ENCODE peak calls at places on chromosomes 11 and 22, in six cellular contexts. M is A549, V is neural progenitor cell, Q is BJ, Y is HFF-Myc, G is PC-3. C is an unnamed sample.
A peak's percentile ranks its signal among the peaks of the same experiment; 100 is the strongest.

GRCh38 chr22:47042116-47042825 is 279.8 kb downstream of the TBC1D22A start:
- DNase-seq in V (no peak), M (no peak), Q (no peak), G (no peak), Y (no peak), C (no peak)

GRCh38 chr22:46146329-46146728 is 4.0 kb upstream of the PPARA start:
- DNase-seq in M (no peak), V (no peak), G (no peak), Y (no peak), Q (no peak), C (no peak)

GRCh38 chr11:27971256-27971655 is 136.7 kb downstream of the KIF18A start:
- DNase-seq in Q (no peak), G (no peak), V (no peak), Y (no peak), M (no peak), C (no peak)

GRCh38 chr11:68149417-68149816 is 28.2 kb upstream of the CHKA start:
- DNase-seq in V (no peak), G (no peak), M (no peak), Y (no peak), Q (no peak), C (no peak)

GRCh38 chr22:17822087-17822486 is 47.8 kb upstream of the BID start:
- DNase-seq in G (no peak), Y (no peak), V (no peak), Q (no peak), M (no peak), C (no peak)

GRCh38 chr11:64888761-64889511 is 10.5 kb upstream of the EHD1 start:
- DNase-seq in Q (no peak), V (no peak), Y (no peak), M (peak; percentile 94), G (peak; percentile 34), C (no peak)

GRCh38 chr11:48055292-48056132 is 75.2 kb downstream of the PTPRJ start:
- DNase-seq in Y (no peak), G (peak; percentile 96), V (no peak), Q (no peak), M (no peak), C (no peak)

GRCh38 chr11:91305402-91305801 is 919.2 kb upstream of the FAT3 start:
- DNase-seq in G (peak; percentile 18), V (no peak), Q (no peak), M (no peak), Y (no peak), C (no peak)

GRCh38 chr11:15599376-15599775 is 484.7 kb downstream of the INSC start:
- DNase-seq in V (no peak), Y (no peak), M (no peak), Q (no peak), G (no peak), C (no peak)

GRCh38 chr22:40955516-40955915 is 4.3 kb downstream of the RBX1 start:
- DNase-seq in M (no peak), V (no peak), Q (peak; percentile 60), G (no peak), Y (peak; percentile 35), C (peak; percentile 46)

GRCh38 chr11:35235944-35236666 is 97.1 kb downstream of the CD44 start:
- DNase-seq in G (peak; percentile 90), Y (no peak), M (peak; percentile 54), Q (no peak), V (no peak), C (no peak)

GRCh38 chr11:69142894-69143293 is 12.8 kb upstream of the SMIM38 start:
- DNase-seq in M (no peak), V (no peak), Q (no peak), Y (no peak), G (no peak), C (no peak)

GRCh38 chr11:10902756-10903155 is 44.9 kb upstream of the ZBED5 start:
- DNase-seq in G (no peak), Y (no peak), Q (no peak), M (no peak), V (no peak), C (no peak)

GRCh38 chr11:107732327-107733051 is 20.6 kb upstream of the SLN start:
- DNase-seq in Y (no peak), V (no peak), M (peak; percentile 10), G (no peak), Q (no peak), C (no peak)

GRCh38 chr11:118200901-118201680 is 23.7 kb downstream of the JAML start:
- DNase-seq in G (no peak), Q (no peak), Y (no peak), M (no peak), V (no peak), C (no peak)

GRCh38 chr11:7927635-7928034 is 3.4 kb downstream of the OR10A6 start:
- DNase-seq in M (no peak), Y (no peak), G (peak; percentile 33), Q (no peak), V (no peak), C (peak; percentile 16)

GRCh38 chr11:3160252-3161031 is 4.7 kb downstream of the OSBPL5 start:
- DNase-seq in G (no peak), Y (peak; percentile 75), Q (peak; percentile 62), M (no peak), V (peak; percentile 99), C (peak; percentile 66)
- H3K4me3 ChIP-seq in G (no peak overlapping the region), Y (peak overlapping the region; percentile 51), Q (peak overlapping the region; percentile 37), M (no peak overlapping the region), V (peak overlapping the region; percentile 59), C (peak overlapping the region; percentile 64)

GRCh38 chr22:25051073-25051472 is 98.6 kb downstream of the KIAA1671 start:
- DNase-seq in Q (no peak), G (peak; percentile 27), Y (no peak), V (no peak), M (peak; percentile 35), C (no peak)
- TF ChIP-seq CTCF in Q (peak; percentile 27), G (peak; percentile 61), Y (peak; percentile 60), V (peak; percentile 45), M (no peak), C (peak; percentile 20)

GRCh38 chr22:42612336-42612735 is 2.3 kb downstream of the POLDIP3 start:
- DNase-seq in V (no peak), Q (no peak), M (no peak), Y (no peak), G (no peak), C (no peak)

GRCh38 chr22:42614312-42615091 is at the start of gene POLDIP3:
- DNase-seq in Y (peak; percentile 94), M (peak; percentile 97), V (peak; percentile 99), G (peak; percentile 95), Q (peak; percentile 81), C (peak; percentile 93)

GRCh38 chr22:42613869-42614268 is 814 bp downstream of the POLDIP3 start:
- DNase-seq in Y (no peak), V (no peak), M (no peak), G (peak; percentile 13), Q (no peak), C (no peak)

GRCh38 chr22:42617155-42617983 is 2.7 kb upstream of the POLDIP3 start:
- DNase-seq in M (no peak), Y (no peak), V (no peak), G (no peak), Q (no peak), C (no peak)

DNA sequence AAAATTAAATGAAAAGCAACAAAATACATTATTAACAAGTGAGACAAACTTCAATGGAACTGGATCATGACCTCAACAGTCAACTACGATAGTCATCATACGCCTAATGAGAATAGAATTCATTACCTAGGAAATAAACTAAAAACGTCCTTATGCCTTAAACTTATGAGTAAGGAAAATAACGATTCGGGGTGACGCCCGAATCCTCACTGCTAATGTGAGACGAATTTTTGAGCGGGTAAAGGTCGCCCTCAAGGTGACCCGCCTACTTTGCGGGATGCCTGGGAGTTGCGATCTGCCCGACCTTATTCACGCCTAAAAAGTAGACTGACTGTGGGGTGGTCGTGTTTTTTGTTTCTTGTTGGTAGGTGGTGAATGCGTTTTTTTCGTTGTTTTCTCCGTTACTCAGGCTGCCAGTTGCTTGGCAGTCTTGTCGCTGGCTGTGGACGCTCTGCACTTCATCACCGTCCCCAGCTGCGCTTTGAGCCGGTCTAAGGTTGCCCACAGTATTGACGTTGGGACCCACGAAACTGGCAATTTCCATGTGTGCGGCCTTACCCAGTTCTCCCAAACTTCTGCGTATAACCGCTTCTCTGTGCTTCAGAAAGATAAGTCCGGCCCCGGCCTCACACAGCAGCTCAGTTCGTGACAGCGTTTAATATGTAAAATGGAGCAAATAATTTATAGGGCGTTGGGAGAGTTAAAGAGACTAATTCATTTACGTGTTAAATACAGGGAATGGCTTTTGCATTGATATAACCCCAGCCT is 593 bp upstream of the POLDIP3 start:
- DNase-seq in M (peak; percentile 96), G (peak; percentile 96), Q (peak; percentile 92), Y (peak; percentile 99), V (peak; percentile 91), C (peak; percentile 94)
- H3K4me3 ChIP-seq in M (peak overlapping the region; percentile 93), G (peak overlapping the region; percentile 87), Q (peak overlapping the region; percentile 66), Y (peak overlapping the region; percentile 67), V (peak overlapping the region; percentile 96), C (no peak overlapping the region)

GRCh38 chr22:20061481-20061861 is 18.6 kb upstream of the DGCR8 start:
- DNase-seq in Y (no peak), V (no peak), M (no peak), G (no peak), Q (no peak), C (no peak)

GRCh38 chr22:20060700-20061480 is 19.2 kb upstream of the DGCR8 start:
- DNase-seq in V (no peak), G (no peak), Q (no peak), M (no peak), Y (no peak), C (no peak)

GRCh38 chr22:20057596-20058268 is 22.3 kb upstream of the DGCR8 start:
- DNase-seq in G (no peak), M (no peak), Y (no peak), V (no peak), Q (no peak), C (no peak)

GRCh38 chr22:20056696-20057386 is 23.2 kb upstream of the DGCR8 start:
- DNase-seq in Y (no peak), Q (no peak), G (no peak), V (no peak), M (no peak), C (no peak)

GRCh38 chr22:20058989-20059770 is 20.9 kb upstream of the DGCR8 start:
- DNase-seq in Y (no peak), Q (no peak), M (no peak), V (no peak), G (no peak), C (no peak)
- TF ChIP-seq CTCF in Y (no peak), Q (no peak), M (no peak), V (no peak), G (no peak), C (no peak)

C was measured in AG09309.